ENCODE peak calls at places on chromosomes 1 and 21, in four cellular contexts. P is transverse colon, G is HCT116, S is prostate gland. X is an unnamed sample.

GRCh38 chr1:119947468-119947867 is 51.2 kb upstream of the ADAM30 start:
- DNase-seq in P (no peak), G (no peak), S (no peak), X (no peak)

GRCh38 chr1:201192478-201192804 is 1.8 kb downstream of the IGFN1 start:
- DNase-seq in P (no peak), G (no peak), S (no peak), X (no peak)

GRCh38 chr1:75707191-75707590 is 17.3 kb upstream of the ACADM start:
- DNase-seq in P (no peak), G (no peak), S (no peak), X (no peak)

GRCh38 chr1:38860464-38860816 is 868 bp upstream of the RRAGC start:
- DNase-seq in P (no peak), G (no peak), S (no peak), X (no peak)

GRCh38 chr1:85297538-85297854 is 21.1 kb upstream of the BCL10 start:
- DNase-seq in P (no peak), G (no peak), S (no peak), X (no peak)

GRCh38 chr1:14347186-14347585 is 251.3 kb upstream of the KAZN start:
- DNase-seq in P (no peak), G (no peak), S (no peak), X (no peak)

GRCh38 chr1:26372039-26372438 is 511 bp downstream of the ZNF683 start:
- DNase-seq in P (no peak), G (no peak), S (no peak), X (no peak)

GRCh38 chr1:244316986-244317655 is 134.6 kb downstream of the ADSS2 start:
- DNase-seq in P (no peak), G (no peak), S (no peak), X (peak; percentile 34)

GRCh38 chr1:25117233-25117823 is 115.0 kb downstream of the SYF2 start:
- DNase-seq in P (peak; percentile 59), G (peak; percentile 48), S (peak; percentile 15), X (no peak)

GRCh38 chr1:155379180-155379876 is 58.6 kb downstream of the RUSC1 start:
- DNase-seq in P (no peak), G (no peak), S (no peak), X (no peak)

GRCh38 chr1:209748620-209749019 is 7.2 kb upstream of the TRAF3IP3 start:
- DNase-seq in P (no peak), G (no peak), S (no peak), X (no peak)

GRCh38 chr1:28280501-28280900 is 21.2 kb downstream of the SESN2 start:
- DNase-seq in P (no peak), G (no peak), S (no peak), X (no peak)

GRCh38 chr1:102174259-102174863 is 177.6 kb upstream of the OLFM3 start:
- DNase-seq in P (peak; percentile 11), G (no peak), S (no peak), X (no peak)

GRCh38 chr1:167152192-167152876 is 58.5 kb downstream of the STYXL2 start:
- DNase-seq in P (no peak), G (no peak), S (no peak), X (no peak)

GRCh38 chr1:151130837-151131586 is 15.4 kb downstream of the SEMA6C start:
- DNase-seq in P (peak; percentile 84), G (no peak), S (peak; percentile 90), X (peak; percentile 84)

GRCh38 chr1:210344706-210345105 is 16.0 kb downstream of the HHAT start:
- DNase-seq in P (no peak), G (no peak), S (no peak), X (peak; percentile 14)

DNA sequence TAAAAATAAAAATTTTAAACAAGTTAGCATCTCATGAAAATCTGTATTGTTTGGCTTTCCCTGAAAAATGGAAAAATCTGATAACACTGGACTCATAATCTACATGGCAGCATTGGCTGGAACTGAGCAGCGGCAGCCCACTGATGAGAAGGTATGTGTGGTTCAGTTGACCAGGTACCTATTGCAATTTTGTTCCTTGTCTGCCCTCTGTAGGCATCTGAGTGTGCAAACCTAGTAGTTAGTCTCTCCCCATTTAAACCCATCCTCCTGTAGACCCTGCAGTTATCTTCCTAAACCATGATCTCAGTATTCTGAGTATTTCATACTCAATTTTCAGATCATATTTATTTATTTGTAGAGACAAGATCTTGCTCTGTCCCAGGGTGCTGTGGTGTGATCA is 59.4 kb upstream of the SERBP1 start:
- DNase-seq in P (no peak), G (peak; percentile 13), S (peak; percentile 18), X (no peak)
- TF ChIP-seq CTCF in P (no peak), G (peak; percentile 49), S (no peak), X (no peak)

GRCh38 chr21:15289896-15290841 is 225.4 kb upstream of the NRIP1 start:
- DNase-seq in P (peak; percentile 80), G (no peak), S (peak; percentile 14), X (no peak)
- H3K4me3 ChIP-seq in P (peak overlapping the region; percentile 31), G (no peak overlapping the region), S (no peak overlapping the region), X (no peak overlapping the region)

GRCh38 chr1:156572663-156573018 is 276 bp upstream of the IQGAP3 start:
- DNase-seq in P (no peak), G (no peak), S (no peak), X (no peak)

GRCh38 chr1:156574039-156574633 is 1.8 kb upstream of the IQGAP3 start:
- DNase-seq in P (no peak), G (no peak), S (no peak), X (no peak)

GRCh38 chr1:156571959-156572662 is at the start of gene IQGAP3:
- DNase-seq in P (peak; percentile 93), G (peak; percentile 56), S (peak; percentile 78), X (peak; percentile 94)

GRCh38 chr1:156566436-156566835 is 5.9 kb downstream of the IQGAP3 start:
- DNase-seq in P (no peak), G (no peak), S (no peak), X (no peak)

GRCh38 chr1:156571261-156571958 is 955 bp downstream of the IQGAP3 start:
- DNase-seq in P (no peak), G (no peak), S (no peak), X (no peak)
- TF ChIP-seq POLR2A in P (no peak), G (no peak), S (no peak), X (no peak)

GRCh38 chr1:235199441-235199840 is 38.4 kb upstream of the RBM34 start:
- DNase-seq in P (no peak), G (no peak), S (no peak), X (no peak)
- TF ChIP-seq CTCF in P (no peak), G (no peak), S (no peak), X (no peak)

DNA sequence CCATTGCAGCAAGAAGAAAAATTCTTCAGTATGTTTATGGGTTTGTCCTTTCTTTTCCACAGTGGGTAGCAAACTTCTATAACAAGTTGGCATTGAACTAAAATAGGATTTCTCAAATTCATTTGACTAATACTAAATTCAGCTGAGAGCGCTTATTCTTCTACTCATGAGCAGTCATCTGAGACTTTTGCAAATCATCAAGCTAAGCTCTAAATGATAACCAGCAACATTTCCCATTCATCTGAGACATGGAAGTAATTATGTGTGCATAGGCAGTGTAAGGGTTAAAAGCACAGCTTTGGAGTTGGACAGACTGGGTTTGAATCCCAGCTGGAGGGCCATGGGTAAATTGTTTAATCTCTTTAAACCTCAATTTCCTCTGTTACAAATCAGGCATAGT is 18.3 kb upstream of the CNR2 start:
- DNase-seq in P (no peak), G (no peak), S (no peak), X (no peak)
- H3K4me3 ChIP-seq in P (no peak overlapping the region), G (no peak overlapping the region), S (no peak overlapping the region), X (no peak overlapping the region)